ENCODE peak calls at places on chromosome 21, in ten cellular contexts. K is brain microvascular endothelial cell, E is ovary, H is AG04449, N is AG10803, Q is foreskin fibroblast, G is upper lobe of right lung, L is tibial nerve, V is GM06990, I is fibroblast of mammary gland. W is an unnamed sample.

GRCh38 chr21:44583800-44584147 is 3.4 kb upstream of the KRTAP10-5 start:
- DNase-seq in I (no peak), N (no peak), G (no peak), L (no peak), H (no peak), K (no peak), E (no peak), Q (no peak), V (no peak), W (no peak)

GRCh38 chr21:44724926-44725325 is 13.6 kb upstream of the TSPEAR start:
- DNase-seq in K (no peak), G (no peak), Q (no peak), E (no peak), L (no peak), H (no peak), N (no peak), I (no peak), V (no peak), W (no peak)

GRCh38 chr21:29938968-29939858 is 583 bp downstream of the GRIK1 start:
- DNase-seq in K (no peak), H (no peak), L (no peak), E (no peak), Q (no peak), G (no peak), N (no peak), V (no peak), I (peak), W (no peak)

GRCh38 chr21:42518216-42518615 is 4.6 kb downstream of the SLC37A1 start:
- DNase-seq in Q (no peak), N (peak), V (no peak), G (no peak), K (peak), I (peak), L (no peak), H (no peak), E (no peak), W (no peak)

GRCh38 chr21:35420658-35421057 is 371.6 kb upstream of the RUNX1 start:
- DNase-seq in V (no peak), G (peak), E (no peak), K (no peak), I (no peak), N (no peak), H (no peak), L (no peak), Q (no peak), W (no peak)

GRCh38 chr21:42609806-42610205 is 43.6 kb upstream of the PDE9A start:
- DNase-seq in I (no peak), H (no peak), Q (no peak), N (no peak), E (no peak), V (peak), L (no peak), K (no peak), G (peak), W (no peak)

GRCh38 chr21:46550511-46550941 is 54.4 kb downstream of the S100B start:
- DNase-seq in V (no peak), E (no peak), Q (no peak), G (no peak), N (no peak), H (no peak), I (no peak), K (no peak), L (no peak), W (no peak)

GRCh38 chr21:8990326-8991087 is 1530.9 kb upstream of the TPTE start:
- DNase-seq in G (no peak), V (no peak), N (no peak), K (no peak), Q (no peak), I (no peak), L (no peak), H (no peak), E (no peak), W (peak)

GRCh38 chr21:16307256-16307655 is 577.5 kb downstream of the USP25 start:
- DNase-seq in E (no peak), G (no peak), I (no peak), N (no peak), Q (no peak), H (no peak), V (no peak), L (no peak), K (no peak), W (no peak)

GRCh38 chr21:37198989-37199924 is 67.9 kb downstream of the VPS26C start:
- DNase-seq in H (no peak), I (no peak), V (no peak), K (peak), G (no peak), L (no peak), E (no peak), N (peak), Q (peak), W (no peak)

GRCh38 chr21:27300770-27301169 is 333.9 kb upstream of the ADAMTS5 start:
- DNase-seq in L (no peak), N (peak), I (peak), G (no peak), E (no peak), H (peak), V (no peak), K (no peak), Q (peak), W (no peak)

GRCh38 chr21:44421901-44422840 is 33.1 kb upstream of the LRRC3 start:
- DNase-seq in L (no peak), I (no peak), K (no peak), E (peak), G (peak), V (no peak), Q (no peak), H (no peak), N (no peak), W (peak)

DNA sequence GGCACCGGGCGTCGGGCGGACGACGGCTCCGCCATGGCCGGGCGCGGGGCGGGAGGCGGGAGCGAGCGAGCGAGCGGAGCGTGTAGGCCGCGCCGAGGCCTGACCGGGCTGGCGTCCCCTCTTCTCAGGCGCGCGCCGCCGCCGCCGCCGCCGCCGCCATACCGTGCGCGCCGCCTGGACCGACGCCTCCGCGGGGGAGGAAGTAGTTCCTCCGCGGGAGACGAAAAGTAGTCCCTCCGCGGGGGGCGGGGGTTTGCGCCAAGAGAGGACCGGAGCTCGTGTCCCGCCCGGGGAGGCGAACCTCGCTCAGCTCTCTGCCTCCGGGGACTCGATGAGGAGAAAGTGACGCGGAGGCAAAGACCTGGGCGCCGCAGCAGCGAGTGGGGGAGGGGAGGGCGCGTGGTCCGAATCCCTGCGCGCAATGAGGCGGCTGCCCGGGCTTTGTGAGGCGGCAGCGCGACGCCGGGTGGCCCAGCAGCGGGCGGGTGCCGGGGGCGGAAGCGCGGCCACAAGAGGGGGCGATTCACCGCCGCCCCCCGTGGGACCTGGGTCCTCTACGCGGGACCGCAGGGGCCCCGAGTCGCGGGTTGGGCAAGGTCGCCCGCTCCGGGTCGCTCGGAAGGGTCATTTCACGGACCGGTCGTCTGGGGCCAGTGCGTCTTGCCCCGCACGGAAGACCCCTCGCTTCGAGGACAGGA is at the start of gene BRWD1:
- DNase-seq in V (peak), N (peak), K (peak), Q (peak), L (peak), H (peak), I (peak), E (peak), G (peak), W (peak)
- TF ChIP-seq CTCF in V (no peak), N (no peak), K (no peak), Q (peak), L (peak), H (no peak), I (no peak), E (no peak), G (peak), W (peak)

GRCh38 chr21:24895885-24896734 is 711.2 kb downstream of the MRPL39 start:
- DNase-seq in G (no peak), H (no peak), L (no peak), I (peak), E (peak), V (peak), K (no peak), Q (no peak), N (peak), W (no peak)
- TF ChIP-seq CTCF in G (no peak), H (peak), L (peak), I (peak), E (no peak), V (peak), K (peak), Q (peak), N (peak), W (peak)

DNA sequence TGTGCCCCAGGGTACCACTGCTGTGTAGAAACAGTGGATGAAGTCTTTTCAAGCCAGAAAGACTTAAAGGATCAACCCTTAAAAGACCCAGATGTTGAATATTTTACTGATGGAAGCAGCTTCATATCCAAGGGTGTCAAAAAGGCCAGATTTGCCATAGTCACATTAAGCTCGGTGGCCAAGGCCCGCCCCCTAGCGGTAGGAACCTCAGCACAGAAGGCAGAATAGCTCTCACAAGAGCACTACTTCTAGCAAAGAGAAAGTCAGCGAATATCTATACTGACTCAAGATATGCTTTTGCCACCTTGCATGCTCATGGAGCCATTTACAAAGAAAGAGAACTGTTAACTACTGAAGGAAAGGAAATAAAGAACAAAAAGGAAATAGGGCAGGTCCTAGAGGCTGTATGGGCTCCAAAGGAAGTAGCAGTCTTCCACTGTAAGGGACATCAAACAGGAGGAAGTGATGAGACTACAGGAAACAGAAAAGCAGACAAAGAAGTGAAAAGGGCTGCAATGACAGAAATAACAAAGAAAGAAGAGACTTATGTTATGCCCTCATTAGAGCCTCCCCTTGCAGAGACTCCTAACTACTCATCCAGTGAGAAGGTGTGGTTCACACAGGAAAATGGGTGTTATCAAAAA is 90.5 kb downstream of the LIPI start:
- DNase-seq in N (peak), V (no peak), H (no peak), E (no peak), K (no peak), Q (no peak), L (no peak), G (no peak), I (peak), W (no peak)
- TF ChIP-seq CTCF in N (peak), V (peak), H (peak), E (no peak), K (peak), Q (peak), L (no peak), G (peak), I (peak), W (peak)

GRCh38 chr21:41069305-41069642 is 98.7 kb upstream of the BACE2 start:
- DNase-seq in E (no peak), Q (no peak), I (no peak), G (no peak), N (no peak), K (no peak), L (no peak), V (no peak), H (no peak), W (no peak)
- TF ChIP-seq CTCF in E (no peak), Q (no peak), I (no peak), G (no peak), N (no peak), K (no peak), L (no peak), V (no peak), H (no peak), W (peak)

W was measured in chondrocyte.